ENCODE peak calls at places on chromosomes 16 and 17, in seven cellular contexts. One of them, this sample, is unnamed.
A peak's percentile ranks its signal among the peaks of the same experiment; 100 is the strongest.

GRCh38 chr16:76931186-76931585 is 259.8 kb upstream of the MON1B start:
- DNase-seq in activated CD4-positive, alpha-beta T cell treated with anti-CD3 and anti-CD28 coated beads, Interleukin-2, amount 50 U/mL, for 1 hour: no peak
- DNase-seq in activated T-helper 1 cell treated with Interleukin-2 at 50 U/mL for 16 hours: no peak
- DNase-seq in NCI-H460: no peak
- DNase-seq in RPMI8226: no peak
- DNase-seq in EH: no peak
- DNase-seq in dermis blood vessel endothelial cell: no peak
- DNase-seq in this sample: no peak

GRCh38 chr17:13538841-13539411 is 62.8 kb downstream of the HS3ST3A1 start:
- DNase-seq in activated CD4-positive, alpha-beta T cell treated with anti-CD3 and anti-CD28 coated beads, Interleukin-2, amount 50 U/mL, for 1 hour: no peak
- DNase-seq in dermis blood vessel endothelial cell: no peak
- DNase-seq in RPMI8226: no peak
- DNase-seq in EH: peak; percentile 16
- DNase-seq in activated T-helper 1 cell treated with Interleukin-2 at 50 U/mL for 16 hours: no peak
- DNase-seq in NCI-H460: no peak
- DNase-seq in this sample: no peak

GRCh38 chr16:48496571-48497095 is 111.4 kb upstream of the SIAH1 start:
- DNase-seq in EH: no peak
- DNase-seq in dermis blood vessel endothelial cell: no peak
- DNase-seq in activated T-helper 1 cell treated with Interleukin-2 at 50 U/mL for 16 hours: no peak
- DNase-seq in RPMI8226: no peak
- DNase-seq in NCI-H460: no peak
- DNase-seq in activated CD4-positive, alpha-beta T cell treated with anti-CD3 and anti-CD28 coated beads, Interleukin-2, amount 50 U/mL, for 1 hour: no peak
- DNase-seq in this sample: no peak

GRCh38 chr17:81599719-81600486 is 37.0 kb downstream of the NPLOC4 start:
- DNase-seq in EH: peak; percentile 89
- DNase-seq in activated CD4-positive, alpha-beta T cell treated with anti-CD3 and anti-CD28 coated beads, Interleukin-2, amount 50 U/mL, for 1 hour: no peak
- DNase-seq in dermis blood vessel endothelial cell: peak; percentile 58
- DNase-seq in NCI-H460: no peak
- DNase-seq in RPMI8226: no peak
- DNase-seq in activated T-helper 1 cell treated with Interleukin-2 at 50 U/mL for 16 hours: no peak
- DNase-seq in this sample: no peak

GRCh38 chr17:62708587-62708986 is 81.1 kb downstream of the MRC2 start:
- DNase-seq in activated T-helper 1 cell treated with Interleukin-2 at 50 U/mL for 16 hours: no peak
- DNase-seq in RPMI8226: no peak
- DNase-seq in activated CD4-positive, alpha-beta T cell treated with anti-CD3 and anti-CD28 coated beads, Interleukin-2, amount 50 U/mL, for 1 hour: no peak
- DNase-seq in dermis blood vessel endothelial cell: no peak
- DNase-seq in EH: no peak
- DNase-seq in NCI-H460: no peak
- DNase-seq in this sample: no peak

GRCh38 chr17:38575781-38576180 is 30.0 kb downstream of the SRCIN1 start:
- DNase-seq in RPMI8226: no peak
- DNase-seq in dermis blood vessel endothelial cell: no peak
- DNase-seq in activated CD4-positive, alpha-beta T cell treated with anti-CD3 and anti-CD28 coated beads, Interleukin-2, amount 50 U/mL, for 1 hour: no peak
- DNase-seq in activated T-helper 1 cell treated with Interleukin-2 at 50 U/mL for 16 hours: no peak
- DNase-seq in NCI-H460: no peak
- DNase-seq in EH: peak; percentile 26
- DNase-seq in this sample: no peak

GRCh38 chr16:70428178-70428998 is 10.5 kb downstream of the ST3GAL2 start:
- DNase-seq in activated T-helper 1 cell treated with Interleukin-2 at 50 U/mL for 16 hours: no peak
- DNase-seq in RPMI8226: peak; percentile 99
- DNase-seq in EH: peak; percentile 97
- DNase-seq in activated CD4-positive, alpha-beta T cell treated with anti-CD3 and anti-CD28 coated beads, Interleukin-2, amount 50 U/mL, for 1 hour: no peak
- DNase-seq in dermis blood vessel endothelial cell: peak; percentile 97
- DNase-seq in NCI-H460: peak; percentile 74
- DNase-seq in this sample: no peak

GRCh38 chr17:31308372-31308905 is 5.4 kb downstream of the EVI2B start:
- DNase-seq in dermis blood vessel endothelial cell: no peak
- DNase-seq in EH: no peak
- DNase-seq in RPMI8226: no peak
- DNase-seq in activated CD4-positive, alpha-beta T cell treated with anti-CD3 and anti-CD28 coated beads, Interleukin-2, amount 50 U/mL, for 1 hour: no peak
- DNase-seq in NCI-H460: no peak
- DNase-seq in activated T-helper 1 cell treated with Interleukin-2 at 50 U/mL for 16 hours: no peak
- DNase-seq in this sample: no peak

GRCh38 chr16:4945560-4946502 is 8.9 kb upstream of the PPL start:
- DNase-seq in RPMI8226: peak; percentile 84
- DNase-seq in dermis blood vessel endothelial cell: no peak
- DNase-seq in activated CD4-positive, alpha-beta T cell treated with anti-CD3 and anti-CD28 coated beads, Interleukin-2, amount 50 U/mL, for 1 hour: no peak
- DNase-seq in EH: peak; percentile 65
- DNase-seq in activated T-helper 1 cell treated with Interleukin-2 at 50 U/mL for 16 hours: no peak
- DNase-seq in NCI-H460: peak; percentile 55
- DNase-seq in this sample: no peak

GRCh38 chr16:69340095-69340644 is 598 bp downstream of the NIP7 start:
- DNase-seq in activated T-helper 1 cell treated with Interleukin-2 at 50 U/mL for 16 hours: no peak
- DNase-seq in NCI-H460: no peak
- DNase-seq in EH: peak; percentile 30
- DNase-seq in dermis blood vessel endothelial cell: peak; percentile 19
- DNase-seq in RPMI8226: peak; percentile 35
- DNase-seq in activated CD4-positive, alpha-beta T cell treated with anti-CD3 and anti-CD28 coated beads, Interleukin-2, amount 50 U/mL, for 1 hour: peak; percentile 13
- DNase-seq in this sample: no peak

GRCh38 chr17:185445-186138 is 4.1 kb upstream of the DOC2B start:
- DNase-seq in activated CD4-positive, alpha-beta T cell treated with anti-CD3 and anti-CD28 coated beads, Interleukin-2, amount 50 U/mL, for 1 hour: no peak
- DNase-seq in NCI-H460: no peak
- DNase-seq in RPMI8226: no peak
- DNase-seq in EH: no peak
- DNase-seq in activated T-helper 1 cell treated with Interleukin-2 at 50 U/mL for 16 hours: no peak
- DNase-seq in dermis blood vessel endothelial cell: no peak
- DNase-seq in this sample: peak; percentile 37

GRCh38 chr16:57720142-57720575 is 15.4 kb upstream of the KATNB1 start:
- DNase-seq in activated CD4-positive, alpha-beta T cell treated with anti-CD3 and anti-CD28 coated beads, Interleukin-2, amount 50 U/mL, for 1 hour: peak; percentile 25
- DNase-seq in RPMI8226: peak; percentile 78
- DNase-seq in EH: peak; percentile 63
- DNase-seq in activated T-helper 1 cell treated with Interleukin-2 at 50 U/mL for 16 hours: no peak
- DNase-seq in dermis blood vessel endothelial cell: peak; percentile 83
- DNase-seq in NCI-H460: peak; percentile 63
- DNase-seq in this sample: peak; percentile 41

GRCh38 chr16:89971495-89972243 is 23.1 kb downstream of the DEF8 start:
- DNase-seq in RPMI8226: peak; percentile 6
- DNase-seq in activated CD4-positive, alpha-beta T cell treated with anti-CD3 and anti-CD28 coated beads, Interleukin-2, amount 50 U/mL, for 1 hour: no peak
- DNase-seq in EH: no peak
- DNase-seq in NCI-H460: no peak
- DNase-seq in activated T-helper 1 cell treated with Interleukin-2 at 50 U/mL for 16 hours: no peak
- DNase-seq in dermis blood vessel endothelial cell: no peak
- DNase-seq in this sample: no peak

GRCh38 chr17:59803377-59803757 is 89.4 kb downstream of the TUBD1 start:
- DNase-seq in dermis blood vessel endothelial cell: no peak
- DNase-seq in EH: no peak
- DNase-seq in activated T-helper 1 cell treated with Interleukin-2 at 50 U/mL for 16 hours: no peak
- DNase-seq in NCI-H460: no peak
- DNase-seq in RPMI8226: no peak
- DNase-seq in activated CD4-positive, alpha-beta T cell treated with anti-CD3 and anti-CD28 coated beads, Interleukin-2, amount 50 U/mL, for 1 hour: no peak
- DNase-seq in this sample: no peak

GRCh38 chr17:72538921-72539352 is 418.1 kb downstream of the SOX9 start:
- DNase-seq in dermis blood vessel endothelial cell: no peak
- DNase-seq in NCI-H460: no peak
- DNase-seq in activated CD4-positive, alpha-beta T cell treated with anti-CD3 and anti-CD28 coated beads, Interleukin-2, amount 50 U/mL, for 1 hour: no peak
- DNase-seq in EH: no peak
- DNase-seq in RPMI8226: no peak
- DNase-seq in activated T-helper 1 cell treated with Interleukin-2 at 50 U/mL for 16 hours: no peak
- DNase-seq in this sample: no peak

GRCh38 chr16:3576211-3576610 is 992 bp downstream of the NLRC3 start:
- DNase-seq in dermis blood vessel endothelial cell: no peak
- DNase-seq in NCI-H460: no peak
- DNase-seq in RPMI8226: no peak
- DNase-seq in activated T-helper 1 cell treated with Interleukin-2 at 50 U/mL for 16 hours: no peak
- DNase-seq in activated CD4-positive, alpha-beta T cell treated with anti-CD3 and anti-CD28 coated beads, Interleukin-2, amount 50 U/mL, for 1 hour: no peak
- DNase-seq in EH: no peak
- DNase-seq in this sample: no peak

GRCh38 chr17:40922239-40922638 is 15.2 kb downstream of the KRT23 start:
- DNase-seq in EH: peak; percentile 90
- DNase-seq in NCI-H460: peak; percentile 38
- DNase-seq in activated T-helper 1 cell treated with Interleukin-2 at 50 U/mL for 16 hours: no peak
- DNase-seq in activated CD4-positive, alpha-beta T cell treated with anti-CD3 and anti-CD28 coated beads, Interleukin-2, amount 50 U/mL, for 1 hour: no peak
- DNase-seq in RPMI8226: no peak
- DNase-seq in dermis blood vessel endothelial cell: peak; percentile 78
- DNase-seq in this sample: no peak

GRCh38 chr16:84847554-84848415 is 28.0 kb downstream of the CRISPLD2 start:
- DNase-seq in RPMI8226: no peak
- DNase-seq in activated CD4-positive, alpha-beta T cell treated with anti-CD3 and anti-CD28 coated beads, Interleukin-2, amount 50 U/mL, for 1 hour: no peak
- DNase-seq in EH: no peak
- DNase-seq in activated T-helper 1 cell treated with Interleukin-2 at 50 U/mL for 16 hours: no peak
- DNase-seq in NCI-H460: no peak
- DNase-seq in dermis blood vessel endothelial cell: no peak
- DNase-seq in this sample: no peak

GRCh38 chr17:7380321-7380720 is 568 bp upstream of the TNK1 start:
- DNase-seq in dermis blood vessel endothelial cell: no peak
- DNase-seq in activated CD4-positive, alpha-beta T cell treated with anti-CD3 and anti-CD28 coated beads, Interleukin-2, amount 50 U/mL, for 1 hour: no peak
- DNase-seq in NCI-H460: no peak
- DNase-seq in activated T-helper 1 cell treated with Interleukin-2 at 50 U/mL for 16 hours: no peak
- DNase-seq in RPMI8226: no peak
- DNase-seq in EH: peak; percentile 83
- DNase-seq in this sample: no peak

GRCh38 chr17:78498848-78499247 is 78.3 kb downstream of the DNAH17 start:
- DNase-seq in EH: no peak
- DNase-seq in NCI-H460: no peak
- DNase-seq in dermis blood vessel endothelial cell: no peak
- DNase-seq in activated CD4-positive, alpha-beta T cell treated with anti-CD3 and anti-CD28 coated beads, Interleukin-2, amount 50 U/mL, for 1 hour: no peak
- DNase-seq in RPMI8226: peak; percentile 3
- DNase-seq in activated T-helper 1 cell treated with Interleukin-2 at 50 U/mL for 16 hours: no peak
- DNase-seq in this sample: no peak

GRCh38 chr16:71564377-71564967 is 12.4 kb downstream of the TAT start:
- DNase-seq in activated T-helper 1 cell treated with Interleukin-2 at 50 U/mL for 16 hours: no peak
- DNase-seq in dermis blood vessel endothelial cell: no peak
- DNase-seq in activated CD4-positive, alpha-beta T cell treated with anti-CD3 and anti-CD28 coated beads, Interleukin-2, amount 50 U/mL, for 1 hour: no peak
- DNase-seq in NCI-H460: no peak
- DNase-seq in RPMI8226: no peak
- DNase-seq in EH: no peak
- DNase-seq in this sample: no peak

GRCh38 chr16:83898463-83899271 is at the start of gene MLYCD:
- DNase-seq in RPMI8226: peak; percentile 86
- DNase-seq in EH: peak; percentile 81
- DNase-seq in activated T-helper 1 cell treated with Interleukin-2 at 50 U/mL for 16 hours: peak; percentile 67
- DNase-seq in NCI-H460: peak; percentile 50
- DNase-seq in activated CD4-positive, alpha-beta T cell treated with anti-CD3 and anti-CD28 coated beads, Interleukin-2, amount 50 U/mL, for 1 hour: peak; percentile 65
- DNase-seq in dermis blood vessel endothelial cell: peak; percentile 82
- DNase-seq in this sample: peak; percentile 72

GRCh38 chr17:37182786-37183185 is 193.0 kb upstream of the C17orf78 start:
- DNase-seq in dermis blood vessel endothelial cell: peak; percentile 59
- DNase-seq in activated CD4-positive, alpha-beta T cell treated with anti-CD3 and anti-CD28 coated beads, Interleukin-2, amount 50 U/mL, for 1 hour: no peak
- DNase-seq in RPMI8226: no peak
- DNase-seq in activated T-helper 1 cell treated with Interleukin-2 at 50 U/mL for 16 hours: no peak
- DNase-seq in EH: peak; percentile 56
- DNase-seq in NCI-H460: no peak
- DNase-seq in this sample: no peak

This sample was measured in activated naive CD4-positive, alpha-beta T cell treated with anti-CD3 and anti-CD28 coated beads, Interleukin-2, amount 50 U/mL, for 16 hours.